ENCODE peak calls at places on chromosomes 1 and 21, in nine cellular contexts. S is foreskin fibroblast, Z is left lung, Q is Peyer's patch, D is left ventricle myocardium inferior, N is tibial nerve, T is GM12865, E is lung, V is cardiac muscle cell. H is an unnamed sample.
A peak's percentile ranks its signal among the peaks of the same experiment; 100 is the strongest.

GRCh38 chr1:8133190-8133589 is 107.1 kb upstream of the ERRFI1 start:
- DNase-seq in Q (no peak), Z (no peak), V (peak; percentile 44), S (no peak), N (no peak), D (no peak), T (no peak), E (no peak), H (no peak)

GRCh38 chr1:219278288-219278687 is 104.6 kb downstream of the LYPLAL1 start:
- DNase-seq in Q (no peak), D (no peak), V (no peak), T (no peak), E (no peak), S (no peak), Z (no peak), N (no peak), H (no peak)

GRCh38 chr1:16122916-16123315 is 33.0 kb downstream of the EPHA2 start:
- DNase-seq in Q (no peak), V (peak; percentile 96), T (peak; percentile 42), D (no peak), S (peak; percentile 92), Z (peak; percentile 85), N (peak; percentile 36), E (peak; percentile 75), H (no peak)

GRCh38 chr1:29651684-29652665 is 415.7 kb downstream of the PTPRU start:
- DNase-seq in Z (no peak), E (no peak), N (no peak), D (no peak), V (no peak), Q (peak; percentile 21), T (no peak), S (no peak), H (no peak)

GRCh38 chr1:6447818-6448748 is 17.9 kb downstream of the TNFRSF25 start:
- DNase-seq in Q (peak; percentile 75), T (no peak), E (no peak), N (no peak), S (no peak), Z (no peak), V (no peak), D (no peak), H (peak; percentile 42)

GRCh38 chr1:203127672-203128611 is at the start of gene ADORA1:
- DNase-seq in N (peak; percentile 55), Q (peak; percentile 66), T (no peak), E (peak; percentile 51), V (peak; percentile 70), Z (peak; percentile 70), S (peak; percentile 33), D (peak; percentile 74), H (no peak)

GRCh38 chr1:107004421-107004820 is 52.1 kb upstream of the PRMT6 start:
- DNase-seq in N (no peak), Z (no peak), D (no peak), Q (no peak), S (no peak), T (no peak), E (no peak), V (peak; percentile 48), H (no peak)

GRCh38 chr1:168136709-168137514 is at the start of gene GPR161:
- DNase-seq in T (peak; percentile 11), D (peak; percentile 65), V (peak; percentile 58), S (peak; percentile 37), Z (peak; percentile 50), Q (peak; percentile 56), E (peak; percentile 38), N (peak; percentile 31), H (no peak)

GRCh38 chr1:31843506-31843905 is 27.7 kb upstream of the SPOCD1 start:
- DNase-seq in S (peak; percentile 89), T (no peak), V (peak; percentile 62), Z (no peak), E (no peak), D (no peak), N (no peak), Q (peak; percentile 29), H (peak; percentile 73)

GRCh38 chr1:173122344-173122880 is 71.7 kb upstream of the TNFSF18 start:
- DNase-seq in D (no peak), Z (no peak), S (no peak), V (no peak), E (no peak), Q (no peak), T (no peak), N (no peak), H (no peak)

GRCh38 chr1:71080782-71081696 is at the start of gene ZRANB2:
- DNase-seq in N (peak; percentile 88), T (peak; percentile 97), Q (peak; percentile 96), V (peak; percentile 96), D (peak; percentile 89), E (peak; percentile 92), S (peak; percentile 91), Z (peak; percentile 92), H (peak; percentile 98)

GRCh38 chr1:176811896-176812295 is 348.9 kb downstream of the PAPPA2 start:
- DNase-seq in V (no peak), S (no peak), T (no peak), D (no peak), Z (no peak), Q (no peak), E (no peak), N (no peak), H (no peak)

GRCh38 chr21:39556176-39556575 is 56.6 kb upstream of the B3GALT5 start:
- DNase-seq in N (no peak), Q (no peak), D (no peak), Z (no peak), E (no peak), V (no peak), S (no peak), T (no peak), H (no peak)

GRCh38 chr1:177925006-177925405 is 44.9 kb downstream of the SEC16B start:
- DNase-seq in E (no peak), Q (no peak), N (no peak), V (no peak), Z (no peak), D (no peak), T (no peak), S (no peak), H (no peak)
- TF ChIP-seq CTCF in E (no peak), Q (no peak), N (no peak), V (no peak), Z (no peak), D (no peak), T (no peak), S (no peak), H (no peak)

GRCh38 chr1:201947697-201948008 is 1.3 kb upstream of the LMOD1 start:
- DNase-seq in E (no peak), D (no peak), Z (no peak), N (no peak), Q (no peak), T (no peak), S (no peak), V (no peak), H (no peak)
- H3K4me3 ChIP-seq in E (no peak overlapping the region), D (no peak overlapping the region), Z (no peak overlapping the region), N (no peak overlapping the region), Q (no peak overlapping the region), T (no peak overlapping the region), S (no peak overlapping the region), V (no peak overlapping the region), H (no peak overlapping the region)

DNA sequence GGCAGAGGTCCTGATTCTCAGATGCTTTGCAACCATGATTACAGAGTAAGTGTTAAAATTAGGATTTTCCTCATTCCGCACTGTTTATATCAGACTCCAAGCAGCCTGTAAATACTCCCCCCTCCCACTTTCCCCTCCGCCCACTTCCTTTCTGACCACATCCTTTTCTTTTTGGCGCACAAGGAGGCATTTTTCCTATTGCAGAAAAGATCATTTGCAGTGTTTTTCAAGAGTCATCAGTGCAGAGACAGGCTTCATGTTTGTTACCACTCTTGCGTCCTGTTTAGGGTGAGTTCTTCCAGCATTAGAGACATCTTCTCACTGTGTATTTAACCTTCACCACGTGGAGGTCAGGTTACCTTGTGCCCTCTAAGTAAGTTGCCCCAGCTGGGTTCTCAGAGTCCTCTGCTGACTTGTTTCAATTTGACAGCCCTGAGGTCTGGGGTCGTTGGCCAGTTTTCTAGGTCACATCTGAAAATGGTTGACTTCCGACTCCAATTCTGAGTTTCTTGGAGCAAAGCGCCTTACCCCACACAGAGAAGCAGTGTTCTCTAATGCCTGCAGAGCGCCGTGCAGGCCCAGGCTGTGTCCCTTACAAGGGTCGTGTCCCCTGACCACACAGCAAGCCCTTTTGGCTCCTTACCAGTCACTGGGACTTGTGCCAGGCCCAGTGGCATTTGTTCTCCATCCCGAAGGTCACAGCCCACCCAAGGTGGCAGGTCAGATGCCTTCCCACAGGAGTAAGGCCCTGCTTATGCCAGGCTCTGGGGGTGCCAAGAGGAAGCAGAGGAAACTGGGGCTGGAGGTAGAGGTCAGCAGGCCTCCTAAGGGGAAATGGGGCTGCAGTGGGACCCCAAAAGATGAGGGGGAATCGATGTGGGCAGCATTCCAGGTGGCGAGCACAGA is 85.6 kb downstream of the FAM78B start:
- DNase-seq in T (peak; percentile 21), V (peak; percentile 3), Z (no peak), N (peak; percentile 28), S (no peak), D (no peak), Q (no peak), E (no peak), H (no peak)
- TF ChIP-seq CTCF in T (no peak), V (no peak), Z (no peak), N (no peak), S (no peak), D (no peak), Q (no peak), E (no peak), H (no peak)

GRCh38 chr1:181485276-181486097 is 2.2 kb downstream of the CACNA1E start:
- DNase-seq in D (no peak), V (no peak), E (no peak), Q (no peak), N (no peak), T (peak; percentile 37), Z (no peak), S (no peak), H (no peak)
- H3K4me3 ChIP-seq in D (no peak overlapping the region), V (no peak overlapping the region), E (no peak overlapping the region), Q (no peak overlapping the region), N (no peak overlapping the region), T (peak overlapping the region; percentile 10), Z (no peak overlapping the region), S (no peak overlapping the region), H (no peak overlapping the region)

H was measured in OCI-LY7.